ENCODE peak calls at places on chromosomes 5 and 9, in eight cellular contexts. X is psoas muscle, W is dorsolateral prefrontal cortex, U is RPMI7951, M is left colon, Z is C1 segment of cervical spinal cord, R is retina, T is WERI-Rb-1. J is an unnamed sample.

GRCh38 chr9:136312436-136312835 is 8.5 kb upstream of the CCDC187 start:
- DNase-seq in W (no peak), R (no peak), M (no peak), Z (peak), U (peak), T (peak), X (no peak), J (peak)

GRCh38 chr5:66958984-66959641 is 237.5 kb downstream of the CD180 start:
- DNase-seq in T (no peak), W (peak), X (peak), M (no peak), U (peak), R (peak), Z (peak), J (peak)

GRCh38 chr9:133113163-133113927 is 7.7 kb downstream of the RALGDS start:
- DNase-seq in R (no peak), T (peak), U (peak), M (peak), X (peak), Z (peak), W (no peak), J (no peak)

GRCh38 chr5:179288101-179288808 is 57.0 kb downstream of the ADAMTS2 start:
- DNase-seq in W (peak), M (no peak), Z (no peak), X (peak), R (peak), U (no peak), T (no peak), J (no peak)

GRCh38 chr9:3398232-3398648 is 127.6 kb downstream of the RFX3 start:
- DNase-seq in M (no peak), X (no peak), W (no peak), T (no peak), R (no peak), U (no peak), Z (no peak), J (no peak)

GRCh38 chr9:124078641-124079040 is 67.1 kb downstream of the LHX2 start:
- DNase-seq in M (no peak), R (no peak), X (no peak), Z (no peak), T (no peak), U (peak), W (no peak), J (no peak)

GRCh38 chr5:140108093-140109049 is 5.5 kb upstream of the PURA start:
- DNase-seq in Z (no peak), X (peak), M (peak), U (no peak), R (peak), W (peak), T (peak), J (peak)

GRCh38 chr5:90940227-90940995 is 381.8 kb downstream of the ADGRV1 start:
- DNase-seq in W (no peak), T (peak), Z (no peak), M (peak), X (no peak), R (peak), U (peak), J (no peak)

GRCh38 chr5:94245608-94246007 is 372.8 kb downstream of the KIAA0825 start:
- DNase-seq in Z (no peak), X (no peak), M (no peak), U (no peak), R (no peak), W (no peak), T (no peak), J (no peak)

GRCh38 chr5:39656600-39656999 is 231.8 kb upstream of the DAB2 start:
- DNase-seq in R (no peak), W (no peak), T (no peak), U (no peak), M (no peak), X (no peak), Z (no peak), J (no peak)

GRCh38 chr5:98769006-98769255 is 4.5 kb upstream of the RGMB start:
- DNase-seq in W (no peak), T (peak), Z (no peak), R (peak), M (no peak), U (no peak), X (peak), J (no peak)

J was measured in substantia nigra.